ENCODE peak calls at places on chromosome 5, in four cellular contexts. One of them, this sample, is unnamed.

GRCh38 chr5:1463326-1464095 is 18.3 kb upstream of the SLC6A3 start:
- DNase-seq in occipital lobe: no peak
- DNase-seq in epithelial cell of esophagus: no peak
- DNase-seq in stimulated activated CD8-positive, alpha-beta memory T cell treated with anti-CD3 and anti-CD28 coated beads, Interleukin-2, amount 100 ng/mL, for 1 hour: no peak
- DNase-seq in this sample: no peak

GRCh38 chr5:161544350-161544765 is 2.2 kb downstream of the GABRB2 start:
- DNase-seq in epithelial cell of esophagus: peak
- DNase-seq in occipital lobe: peak
- DNase-seq in stimulated activated CD8-positive, alpha-beta memory T cell treated with anti-CD3 and anti-CD28 coated beads, Interleukin-2, amount 100 ng/mL, for 1 hour: no peak
- DNase-seq in this sample: no peak

GRCh38 chr5:148913493-148913892 is 87.1 kb downstream of the ADRB2 start:
- DNase-seq in epithelial cell of esophagus: no peak
- DNase-seq in occipital lobe: no peak
- DNase-seq in stimulated activated CD8-positive, alpha-beta memory T cell treated with anti-CD3 and anti-CD28 coated beads, Interleukin-2, amount 100 ng/mL, for 1 hour: no peak
- DNase-seq in this sample: no peak

GRCh38 chr5:101103874-101104273 is 200.8 kb upstream of the ST8SIA4 start:
- DNase-seq in occipital lobe: no peak
- DNase-seq in epithelial cell of esophagus: no peak
- DNase-seq in stimulated activated CD8-positive, alpha-beta memory T cell treated with anti-CD3 and anti-CD28 coated beads, Interleukin-2, amount 100 ng/mL, for 1 hour: no peak
- DNase-seq in this sample: no peak

GRCh38 chr5:16507716-16508115 is 42.1 kb upstream of the ZNF622 start:
- DNase-seq in stimulated activated CD8-positive, alpha-beta memory T cell treated with anti-CD3 and anti-CD28 coated beads, Interleukin-2, amount 100 ng/mL, for 1 hour: no peak
- DNase-seq in epithelial cell of esophagus: no peak
- DNase-seq in occipital lobe: no peak
- DNase-seq in this sample: no peak

GRCh38 chr5:14316471-14316870 is 173.3 kb downstream of the TRIO start:
- DNase-seq in epithelial cell of esophagus: no peak
- DNase-seq in stimulated activated CD8-positive, alpha-beta memory T cell treated with anti-CD3 and anti-CD28 coated beads, Interleukin-2, amount 100 ng/mL, for 1 hour: no peak
- DNase-seq in occipital lobe: no peak
- DNase-seq in this sample: no peak

GRCh38 chr5:139636975-139637408 is 11.2 kb upstream of the CXXC5 start:
- DNase-seq in epithelial cell of esophagus: peak
- DNase-seq in stimulated activated CD8-positive, alpha-beta memory T cell treated with anti-CD3 and anti-CD28 coated beads, Interleukin-2, amount 100 ng/mL, for 1 hour: no peak
- DNase-seq in occipital lobe: no peak
- DNase-seq in this sample: no peak

GRCh38 chr5:148474025-148474511 is 90.3 kb downstream of the FBXO38 start:
- DNase-seq in epithelial cell of esophagus: no peak
- DNase-seq in stimulated activated CD8-positive, alpha-beta memory T cell treated with anti-CD3 and anti-CD28 coated beads, Interleukin-2, amount 100 ng/mL, for 1 hour: no peak
- DNase-seq in occipital lobe: no peak
- DNase-seq in this sample: no peak

GRCh38 chr5:62142351-62142750 is 163.7 kb upstream of the KIF2A start:
- DNase-seq in occipital lobe: no peak
- DNase-seq in epithelial cell of esophagus: no peak
- DNase-seq in stimulated activated CD8-positive, alpha-beta memory T cell treated with anti-CD3 and anti-CD28 coated beads, Interleukin-2, amount 100 ng/mL, for 1 hour: no peak
- DNase-seq in this sample: no peak

GRCh38 chr5:137312060-137312459 is 187.1 kb downstream of the SPOCK1 start:
- DNase-seq in stimulated activated CD8-positive, alpha-beta memory T cell treated with anti-CD3 and anti-CD28 coated beads, Interleukin-2, amount 100 ng/mL, for 1 hour: no peak
- DNase-seq in epithelial cell of esophagus: no peak
- DNase-seq in occipital lobe: no peak
- DNase-seq in this sample: no peak

GRCh38 chr5:142829821-142830220 is 59.6 kb downstream of the ARHGAP26 start:
- DNase-seq in stimulated activated CD8-positive, alpha-beta memory T cell treated with anti-CD3 and anti-CD28 coated beads, Interleukin-2, amount 100 ng/mL, for 1 hour: no peak
- DNase-seq in epithelial cell of esophagus: no peak
- DNase-seq in occipital lobe: no peak
- DNase-seq in this sample: no peak

GRCh38 chr5:55497712-55498111 is 37.1 kb downstream of the PLPP1 start:
- DNase-seq in stimulated activated CD8-positive, alpha-beta memory T cell treated with anti-CD3 and anti-CD28 coated beads, Interleukin-2, amount 100 ng/mL, for 1 hour: no peak
- DNase-seq in occipital lobe: no peak
- DNase-seq in epithelial cell of esophagus: no peak
- DNase-seq in this sample: no peak

GRCh38 chr5:2075365-2075764 is 192.6 kb upstream of the IRX4 start:
- DNase-seq in epithelial cell of esophagus: no peak
- DNase-seq in occipital lobe: no peak
- DNase-seq in stimulated activated CD8-positive, alpha-beta memory T cell treated with anti-CD3 and anti-CD28 coated beads, Interleukin-2, amount 100 ng/mL, for 1 hour: no peak
- DNase-seq in this sample: no peak

GRCh38 chr5:37735649-37736347 is 104.0 kb downstream of the GDNF start:
- DNase-seq in occipital lobe: peak
- DNase-seq in epithelial cell of esophagus: no peak
- DNase-seq in stimulated activated CD8-positive, alpha-beta memory T cell treated with anti-CD3 and anti-CD28 coated beads, Interleukin-2, amount 100 ng/mL, for 1 hour: no peak
- DNase-seq in this sample: no peak

GRCh38 chr5:58893551-58893950 is 310.7 kb downstream of the RAB3C start:
- DNase-seq in stimulated activated CD8-positive, alpha-beta memory T cell treated with anti-CD3 and anti-CD28 coated beads, Interleukin-2, amount 100 ng/mL, for 1 hour: no peak
- DNase-seq in epithelial cell of esophagus: peak
- DNase-seq in occipital lobe: no peak
- DNase-seq in this sample: no peak

GRCh38 chr5:116401546-116401945 is 173.1 kb downstream of the SEMA6A start:
- DNase-seq in stimulated activated CD8-positive, alpha-beta memory T cell treated with anti-CD3 and anti-CD28 coated beads, Interleukin-2, amount 100 ng/mL, for 1 hour: no peak
- DNase-seq in epithelial cell of esophagus: no peak
- DNase-seq in occipital lobe: no peak
- DNase-seq in this sample: no peak

GRCh38 chr5:140707812-140708211 is 7.6 kb downstream of the ZMAT2 start:
- DNase-seq in stimulated activated CD8-positive, alpha-beta memory T cell treated with anti-CD3 and anti-CD28 coated beads, Interleukin-2, amount 100 ng/mL, for 1 hour: no peak
- DNase-seq in epithelial cell of esophagus: no peak
- DNase-seq in occipital lobe: no peak
- DNase-seq in this sample: no peak

This sample was measured in tibial nerve.